ENCODE peak calls at places on chromosomes 13 and 19, in six cellular contexts. E, G, A, T, U and Z are unnamed samples. For H3K4me1, the result is how much of the 10 kb centered on the place peaks cover.

GRCh38 chr19:38149597-38149996 is 74.4 kb downstream of the DPF1 start:
- DNase-seq in A (no peak), G (no peak), T (no peak), E (no peak), U (no peak), Z (no peak)

GRCh38 chr13:109949395-109949794 is 163.0 kb upstream of the IRS2 start:
- DNase-seq in U (no peak), E (no peak), A (no peak), T (no peak), G (no peak), Z (no peak)

GRCh38 chr19:35786299-35787160 is 11.2 kb downstream of the ARHGAP33 start:
- DNase-seq in A (no peak), E (no peak), G (no peak), T (no peak), U (no peak), Z (no peak)

GRCh38 chr13:23753523-23753922 is 135.7 kb downstream of the MIPEP start:
- DNase-seq in T (no peak), A (no peak), U (no peak), G (no peak), E (peak), Z (no peak)

GRCh38 chr19:45664575-45664974 is 3.4 kb upstream of the GIPR start:
- DNase-seq in U (no peak), T (no peak), G (no peak), E (no peak), A (no peak), Z (no peak)

GRCh38 chr19:35032356-35032865 is 2.1 kb downstream of the SCN1B start:
- DNase-seq in G (no peak), U (no peak), A (no peak), T (no peak), E (no peak), Z (no peak)

GRCh38 chr13:109737606-109738005 is 48.8 kb downstream of the IRS2 start:
- DNase-seq in G (no peak), T (no peak), E (no peak), A (no peak), U (no peak), Z (no peak)

GRCh38 chr13:97982286-97982685 is 28.8 kb downstream of the IPO5 start:
- DNase-seq in U (no peak), E (no peak), T (no peak), G (no peak), A (no peak), Z (no peak)

GRCh38 chr13:63190742-63191141 is 1775.1 kb upstream of the PCDH20 start:
- DNase-seq in G (no peak), T (no peak), U (no peak), A (peak), E (no peak), Z (no peak)

GRCh38 chr13:28355046-28355821 is 139.7 kb downstream of the FLT1 start:
- DNase-seq in G (no peak), E (no peak), A (no peak), U (no peak), T (no peak), Z (no peak)

GRCh38 chr19:10885241-10886169 is 14.2 kb downstream of the CARM1 start:
- DNase-seq in U (no peak), G (no peak), T (no peak), A (peak), E (no peak), Z (no peak)

GRCh38 chr19:42135836-42136235 is 3.6 kb upstream of the POU2F2 start:
- DNase-seq in G (no peak), T (no peak), E (no peak), U (no peak), A (no peak), Z (no peak)

GRCh38 chr19:16566161-16566560 is 6.1 kb downstream of the SLC35E1 start:
- DNase-seq in E (no peak), G (peak), U (no peak), A (no peak), T (no peak), Z (no peak)

GRCh38 chr13:103328899-103329298 is 262.7 kb upstream of the SLC10A2 start:
- DNase-seq in U (no peak), E (no peak), G (no peak), A (no peak), T (no peak), Z (no peak)

GRCh38 chr13:38348890-38349289 is 761 bp upstream of the UFM1 start:
- DNase-seq in G (peak), T (no peak), E (no peak), A (no peak), U (no peak), Z (peak)

GRCh38 chr19:6802336-6803035 is 30.0 kb downstream of the VAV1 start:
- DNase-seq in A (peak), E (no peak), G (peak), U (no peak), T (no peak), Z (no peak)

DNA sequence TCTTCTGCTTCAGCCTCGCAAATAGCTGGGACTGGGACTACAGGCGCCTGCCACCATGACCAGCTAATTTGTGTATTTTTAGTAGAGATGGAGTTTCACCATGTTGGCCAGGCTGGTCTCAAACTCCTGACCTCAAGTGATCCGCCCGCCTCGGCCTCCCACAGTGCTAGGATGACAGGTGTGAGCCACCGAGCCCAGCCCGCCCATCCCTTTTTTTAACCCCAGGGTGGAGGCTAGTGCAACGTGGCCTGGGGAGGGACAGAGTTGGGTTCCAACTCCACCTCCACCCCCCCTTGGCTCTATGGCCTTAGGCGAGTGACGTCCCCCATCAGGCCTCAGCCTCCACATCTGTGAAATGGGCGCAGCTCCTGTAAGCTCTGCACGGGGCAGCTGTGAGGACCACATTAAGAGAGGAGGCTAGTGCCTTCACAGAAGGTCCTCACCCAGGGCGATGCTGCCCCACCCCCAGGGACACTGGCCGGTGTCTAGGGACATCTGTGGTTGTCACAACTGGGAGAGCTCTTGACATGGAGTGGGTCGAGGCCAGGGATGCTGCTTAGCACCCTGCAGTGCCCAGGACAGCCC is 37.7 kb downstream of the SMIM24 start:
- DNase-seq in T (no peak), E (no peak), U (no peak), G (no peak), A (no peak), Z (no peak)
- H3K4me1 ChIP-seq in T (under half), E (under half), U (under half), G (under half), A (under half), Z (under half)

GRCh38 chr19:1412323-1412923 is 5.0 kb downstream of the DAZAP1 start:
- DNase-seq in T (no peak), E (no peak), G (no peak), U (no peak), A (no peak), Z (no peak)
- H3K4me1 ChIP-seq in T (under half), E (under half), G (half or more), U (half or more), A (under half), Z (under half)

GRCh38 chr19:1105217-1105872 is 1.6 kb downstream of the GPX4 start:
- DNase-seq in T (no peak), E (no peak), U (no peak), A (peak), G (no peak), Z (no peak)
- H3K4me1 ChIP-seq in T (under half), E (under half), U (under half), A (under half), G (under half), Z (under half)

DNA sequence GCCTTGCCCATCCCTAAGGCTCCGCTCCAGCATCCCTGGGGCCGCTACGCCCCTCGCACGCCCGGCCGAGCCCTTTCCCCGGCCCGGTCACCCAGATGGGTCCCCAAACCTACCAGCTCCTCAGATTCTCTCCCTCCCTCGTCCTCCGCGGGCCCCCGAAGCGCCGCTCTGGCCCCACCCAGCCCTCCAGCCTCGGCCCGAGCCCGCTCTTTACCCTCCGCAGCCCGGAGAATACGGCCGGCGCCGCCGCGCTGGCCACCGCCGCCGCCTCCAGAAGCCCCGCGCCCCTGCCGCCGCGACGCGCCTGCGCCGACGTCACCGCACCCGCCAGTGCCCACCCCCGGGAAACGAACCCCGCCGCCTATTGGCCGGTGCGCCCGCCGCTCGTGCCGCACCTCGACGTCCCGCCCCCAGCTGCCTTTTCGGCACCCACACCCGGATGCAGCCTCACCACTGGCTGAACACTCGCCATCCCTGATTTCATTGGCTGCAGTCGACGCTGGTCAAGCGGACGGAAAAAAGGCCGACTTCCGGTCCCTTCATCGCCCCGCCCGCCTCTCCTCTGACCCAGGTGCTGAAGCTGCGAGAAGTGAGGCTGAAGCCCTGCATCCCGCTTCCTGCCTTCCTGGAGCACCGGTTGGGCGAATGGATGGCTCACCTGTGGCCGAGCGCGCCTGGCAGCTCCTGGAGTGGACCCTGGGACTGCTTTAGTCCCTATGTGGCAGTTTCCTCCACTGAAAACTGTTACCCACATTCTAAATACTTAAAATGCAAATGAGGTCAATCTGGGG is at the start of gene DAPK3:
- DNase-seq in A (peak), T (peak), E (peak), G (peak), U (peak), Z (peak)
- H3K4me1 ChIP-seq in A (under half), T (under half), E (under half), G (under half), U (under half), Z (under half)

DNA sequence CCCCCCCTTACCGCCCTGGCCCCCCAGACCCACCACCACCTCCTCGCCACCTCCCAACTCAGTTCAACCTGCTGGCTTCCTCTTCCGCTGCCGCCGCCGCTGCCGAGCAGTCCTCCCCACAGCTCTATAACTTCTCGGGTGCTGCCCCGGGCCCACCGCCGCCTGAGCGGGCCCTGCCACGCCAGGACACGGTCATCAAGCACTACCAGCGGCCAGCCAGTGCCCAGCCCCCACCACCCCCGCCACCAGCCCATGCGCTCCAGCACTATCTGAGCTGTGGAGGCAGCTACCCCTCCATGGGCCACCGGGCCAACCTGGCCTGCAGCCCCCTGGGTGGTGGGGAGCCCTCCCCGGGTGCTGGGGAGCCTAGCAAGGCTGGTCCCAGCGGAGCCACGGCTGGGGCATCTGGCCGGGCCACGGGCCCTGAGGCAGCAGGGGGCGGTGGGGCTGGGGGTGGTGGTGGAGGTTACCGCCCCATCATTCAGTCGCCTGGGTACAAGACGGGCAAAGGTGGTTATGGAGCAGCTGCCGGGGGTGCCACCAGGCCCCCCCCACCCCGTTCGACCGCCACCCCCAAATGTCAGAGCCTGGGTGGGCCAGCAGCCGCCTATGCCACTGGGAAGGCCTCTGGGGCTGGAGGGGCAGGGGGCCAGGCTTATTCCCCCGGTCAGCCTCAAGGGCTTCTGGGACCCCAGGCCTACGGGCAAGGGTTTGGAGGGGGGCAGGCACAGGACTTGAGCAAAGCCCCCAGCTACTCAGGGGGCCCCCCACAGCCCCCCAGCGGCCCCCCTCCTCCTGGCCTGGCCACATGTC is 4.2 kb downstream of the PRR12 start:
- DNase-seq in U (no peak), G (no peak), A (no peak), E (no peak), T (no peak), Z (no peak)
- H3K4me1 ChIP-seq in U (under half), G (under half), A (under half), E (under half), T (under half), Z (under half)